ENCODE peak calls at places on chromosomes 11 and 22, in four cellular contexts. F, U, O and W are unnamed samples.

GRCh38 chr22:50057292-50057867 is 718 bp downstream of the TTLL8 start:
- DNase-seq in O (no peak), F (no peak), U (no peak), W (no peak)

GRCh38 chr11:795638-796564 is 2.2 kb downstream of the SLC25A22 start:
- DNase-seq in O (peak; percentile 75), F (peak; percentile 81), U (no peak), W (peak; percentile 93)

GRCh38 chr22:25120761-25121212 is 78.9 kb upstream of the CRYBB3 start:
- DNase-seq in F (peak; percentile 46), O (no peak), U (no peak), W (no peak)

GRCh38 chr11:12950681-12951080 is 58.4 kb upstream of the RASSF10 start:
- DNase-seq in F (no peak), U (no peak), O (no peak), W (no peak)

GRCh38 chr22:48240165-48240934 is 1477.9 kb downstream of the TBC1D22A start:
- DNase-seq in O (no peak), U (no peak), F (no peak), W (no peak)

GRCh38 chr22:39589880-39590279 is 19.3 kb downstream of the CACNA1I start:
- DNase-seq in O (no peak), F (no peak), U (no peak), W (no peak)

GRCh38 chr11:859394-860131 is 16.9 kb downstream of the TSPAN4 start:
- DNase-seq in U (peak; percentile 21), F (peak; percentile 76), O (no peak), W (peak; percentile 94)

GRCh38 chr11:21612326-21612725 is 580.6 kb upstream of the ANO5 start:
- DNase-seq in O (no peak), F (no peak), U (no peak), W (no peak)

GRCh38 chr11:102389253-102389652 is 42.2 kb downstream of the BIRC2 start:
- DNase-seq in U (no peak), F (no peak), O (no peak), W (no peak)